ENCODE peak calls at places on chromosomes 5 and 9, in nine cellular contexts. A, E, T, R, D, O, B, F and K are unnamed samples.

GRCh38 chr5:128441165-128441564 is 96.9 kb downstream of the FBN2 start:
- ATAC-seq in B (no peak), E (no peak), A (no peak), D (no peak), T (no peak), O (no peak), F (no peak), R (no peak), K (no peak)

GRCh38 chr9:26210338-26210851 is 532.2 kb upstream of the TUSC1 start:
- ATAC-seq in B (no peak), E (no peak), F (peak; percentile 37), R (no peak), O (no peak), A (no peak), D (no peak), T (peak; percentile 50), K (no peak)

GRCh38 chr5:51829226-51829625 is 446.0 kb downstream of the ISL1 start:
- ATAC-seq in B (no peak), D (no peak), E (no peak), A (no peak), R (no peak), T (no peak), O (no peak), F (no peak), K (no peak)

GRCh38 chr5:68534131-68534940 is 318.8 kb downstream of the PIK3R1 start:
- ATAC-seq in F (no peak), A (peak; percentile 68), T (peak; percentile 47), R (no peak), B (peak; percentile 71), O (no peak), D (peak; percentile 93), E (no peak), K (peak; percentile 13)

GRCh38 chr5:59348189-59348588 is 545.3 kb downstream of the PDE4D start:
- ATAC-seq in E (no peak), A (no peak), B (no peak), D (peak; percentile 78), R (peak; percentile 60), T (no peak), O (no peak), F (no peak), K (no peak)

GRCh38 chr5:58598440-58598839 is 15.6 kb downstream of the RAB3C start:
- ATAC-seq in D (no peak), F (no peak), E (no peak), B (no peak), O (no peak), R (no peak), T (no peak), A (no peak), K (no peak)

GRCh38 chr9:36451949-36452348 is 51.9 kb upstream of the RNF38 start:
- ATAC-seq in A (no peak), F (no peak), B (no peak), R (no peak), E (no peak), O (no peak), D (no peak), T (no peak), K (no peak)

GRCh38 chr9:122107291-122107805 is 14.2 kb upstream of the TTLL11 start:
- ATAC-seq in F (no peak), B (no peak), T (no peak), R (peak; percentile 59), O (no peak), A (peak; percentile 87), E (no peak), D (no peak), K (peak; percentile 83)

GRCh38 chr5:50923768-50924113 is 257.3 kb downstream of the PARP8 start:
- ATAC-seq in B (no peak), O (no peak), R (no peak), D (no peak), F (no peak), A (peak; percentile 77), E (no peak), T (no peak), K (peak; percentile 30)

GRCh38 chr9:109725460-109725859 is 54.5 kb upstream of the PALM2AKAP2 start:
- ATAC-seq in F (no peak), B (no peak), A (no peak), E (no peak), O (no peak), D (no peak), R (no peak), T (no peak), K (no peak)

GRCh38 chr5:171445910-171446516 is 26.6 kb downstream of the FGF18 start:
- ATAC-seq in D (no peak), T (peak; percentile 81), A (peak; percentile 70), O (no peak), B (peak; percentile 47), R (no peak), F (no peak), E (peak; percentile 28), K (peak; percentile 35)

GRCh38 chr9:120856700-120857099 is 14.0 kb upstream of the PSMD5 start:
- ATAC-seq in R (no peak), D (peak; percentile 77), T (no peak), O (peak; percentile 10), E (no peak), B (peak; percentile 87), F (no peak), A (peak; percentile 4), K (no peak)

GRCh38 chr9:94714494-94714893 is 12.0 kb upstream of the AOPEP start:
- ATAC-seq in E (no peak), A (no peak), R (no peak), F (no peak), T (no peak), D (no peak), O (no peak), B (no peak), K (no peak)

GRCh38 chr5:1801061-1801953 is at the start of gene NDUFS6:
- ATAC-seq in T (peak; percentile 88), B (peak; percentile 73), F (peak; percentile 73), O (peak; percentile 77), D (peak; percentile 70), R (peak; percentile 55), E (peak; percentile 73), A (peak; percentile 75), K (peak; percentile 72)
- TF ChIP-seq POLR2A in T (peak; percentile 81), B (no peak), F (peak; percentile 95), O (peak; percentile 94), D (no peak), R (peak; percentile 60), E (peak; percentile 77), A (peak; percentile 67), K (peak; percentile 41)

GRCh38 chr5:142543951-142544753 is 141.7 kb downstream of the FGF1 start:
- ATAC-seq in B (no peak), O (no peak), E (no peak), T (no peak), R (no peak), A (no peak), D (no peak), F (no peak), K (no peak)

GRCh38 chr5:142545653-142546322 is 140.1 kb downstream of the FGF1 start:
- ATAC-seq in F (no peak), E (no peak), T (no peak), R (no peak), O (no peak), D (no peak), A (no peak), B (no peak), K (no peak)

GRCh38 chr5:142540774-142541466 is 145.0 kb downstream of the FGF1 start:
- ATAC-seq in D (no peak), E (peak; percentile 71), T (peak; percentile 17), B (peak; percentile 71), O (no peak), R (no peak), F (no peak), A (peak; percentile 76), K (peak; percentile 63)

GRCh38 chr5:142544946-142545652 is 140.8 kb downstream of the FGF1 start:
- ATAC-seq in T (no peak), F (no peak), R (no peak), B (no peak), D (no peak), E (no peak), O (no peak), A (no peak), K (no peak)

GRCh38 chr5:142542906-142543305 is 143.0 kb downstream of the FGF1 start:
- ATAC-seq in R (no peak), E (peak; percentile 84), D (peak; percentile 40), F (no peak), B (peak; percentile 65), T (no peak), A (peak; percentile 86), O (no peak), K (peak; percentile 79)
- TF ChIP-seq POLR2A in R (no peak), E (no peak), D (no peak), F (no peak), B (no peak), T (no peak), A (no peak), O (no peak), K (no peak)

DNA sequence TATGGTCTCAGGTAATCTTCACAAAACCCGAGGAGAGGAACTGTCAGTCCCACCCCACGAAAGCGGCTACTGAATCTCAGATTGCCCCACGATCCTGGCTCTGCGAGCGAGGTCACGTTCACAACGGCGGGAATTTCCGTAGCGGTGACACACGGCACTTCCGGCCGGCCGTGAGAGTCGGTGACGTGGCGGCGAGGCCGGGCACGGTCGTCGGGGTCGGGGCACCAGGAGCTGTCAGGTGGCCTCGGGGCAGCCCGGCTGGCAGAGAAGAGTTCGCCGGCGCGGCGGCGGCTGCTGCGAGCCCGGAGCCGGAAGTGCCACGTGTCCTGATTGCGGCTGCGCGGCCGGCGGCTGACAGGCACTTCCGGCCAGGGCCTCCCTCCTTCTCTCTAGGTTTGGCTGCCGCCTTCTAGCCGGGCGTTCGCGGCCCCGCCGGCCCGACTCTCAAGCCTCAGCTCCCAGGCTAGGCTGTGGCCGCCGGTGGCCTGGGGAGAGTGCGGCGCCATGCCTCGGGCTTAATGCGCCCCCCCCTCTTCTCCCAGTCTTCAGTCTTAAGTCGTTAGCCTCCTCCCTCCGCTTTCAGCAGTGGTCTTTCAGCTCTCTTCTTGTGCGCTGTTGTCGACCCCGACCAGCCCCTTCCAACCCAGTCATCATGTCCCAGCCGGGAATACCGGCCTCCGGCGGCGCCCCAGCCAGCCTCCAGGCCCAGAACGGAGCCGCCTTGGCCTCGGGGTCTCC is at the start of gene SEC24A:
- ATAC-seq in B (peak; percentile 94), R (peak; percentile 93), F (peak; percentile 89), T (peak; percentile 97), A (peak; percentile 96), O (peak; percentile 91), D (peak; percentile 85), E (peak; percentile 88), K (peak; percentile 91)
- TF ChIP-seq POLR2A in B (peak; percentile 71), R (peak; percentile 88), F (peak; percentile 91), T (peak; percentile 90), A (peak; percentile 84), O (peak; percentile 89), D (peak; percentile 93), E (peak; percentile 80), K (peak; percentile 66)

DNA sequence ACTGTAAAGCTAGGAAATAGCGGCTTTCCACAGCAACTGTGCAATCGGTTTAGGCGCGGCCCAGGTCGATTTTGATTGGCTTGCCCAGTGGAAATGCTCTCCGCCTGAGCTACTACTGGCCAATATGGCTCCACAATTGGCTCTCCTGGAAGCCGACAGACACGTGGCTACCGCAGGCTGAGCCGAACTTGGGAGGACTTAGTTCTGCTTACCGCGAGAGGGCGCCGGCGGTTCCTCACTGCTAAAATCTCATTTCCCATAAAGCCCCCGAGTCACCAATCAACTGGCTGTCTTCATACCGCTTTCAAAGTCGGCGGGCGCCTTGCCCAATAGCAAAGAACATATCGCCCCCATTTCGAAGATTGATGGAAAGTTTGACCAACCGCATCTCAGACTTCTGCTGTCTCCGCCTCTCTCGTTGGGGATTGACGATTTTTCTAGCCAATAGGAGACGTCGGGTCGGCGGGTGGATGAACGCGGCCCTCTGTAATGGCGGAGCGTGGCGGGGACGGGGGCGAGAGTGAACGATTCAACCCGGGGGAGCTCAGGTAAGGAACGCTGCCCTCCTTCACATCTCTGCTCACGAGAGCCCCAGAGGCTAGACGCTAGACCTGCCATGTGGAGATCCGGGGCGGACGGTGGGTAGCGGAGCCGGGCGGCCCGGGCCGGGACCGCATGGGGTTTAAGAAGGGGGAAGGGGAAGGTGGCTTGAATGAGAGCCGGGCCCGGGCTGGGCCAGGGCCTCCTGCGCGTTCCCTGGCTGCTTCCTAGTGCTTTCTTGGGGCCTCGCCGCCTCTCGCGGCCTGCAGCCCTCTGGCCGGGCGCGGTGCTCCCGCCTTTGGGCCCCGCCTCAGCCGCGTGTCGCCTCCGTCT is at the start of gene TCERG1:
- ATAC-seq in R (peak; percentile 95), B (peak; percentile 98), A (peak; percentile 98), O (peak; percentile 93), D (peak; percentile 95), T (peak; percentile 98), F (peak; percentile 92), E (peak; percentile 99), K (peak; percentile 98)
- TF ChIP-seq POLR2A in R (peak; percentile 85), B (peak; percentile 8), A (peak; percentile 27), O (peak; percentile 91), D (peak; percentile 60), T (peak; percentile 61), F (peak; percentile 87), E (peak; percentile 24), K (no peak)